ENCODE peak calls at places on chromosomes 7 and 10, in ten cellular contexts. O is substantia nigra; E is anterior cingulate cortex; A is MM.1S; Q is EL; I is tibial artery; G is fibroblast of villous mesenchyme; T is CD4-positive, alpha-beta T cell; J is BE2C; K is neural crest cell. W is an unnamed sample.

GRCh38 chr10:42939237-42939636 is 137.6 kb upstream of the RET start:
- DNase-seq in O (no peak), E (no peak), A (no peak), Q (no peak), I (no peak), G (no peak), T (no peak), J (no peak), K (no peak), W (no peak)

GRCh38 chr7:90212149-90212495 is 582 bp downstream of the STEAP2 start:
- DNase-seq in O (no peak), E (no peak), A (no peak), Q (no peak), I (no peak), G (no peak), T (no peak), J (no peak), K (no peak), W (no peak)

GRCh38 chr10:5551531-5552375 is 27.0 kb downstream of the CALML3 start:
- DNase-seq in O (no peak), E (no peak), A (peak), Q (peak), I (peak), G (no peak), T (no peak), J (no peak), K (no peak), W (no peak)

GRCh38 chr7:101911800-101912705 is 94.6 kb downstream of the CUX1 start:
- DNase-seq in O (no peak), E (no peak), A (no peak), Q (no peak), I (peak), G (peak), T (no peak), J (peak), K (no peak), W (no peak)

GRCh38 chr10:28678687-28679457 is 1.6 kb downstream of the BAMBI start:
- DNase-seq in O (no peak), E (no peak), A (no peak), Q (peak), I (no peak), G (peak), T (no peak), J (peak), K (no peak), W (no peak)

GRCh38 chr7:82740246-82740848 is 296.8 kb upstream of the CACNA2D1 start:
- DNase-seq in O (no peak), E (no peak), A (peak), Q (peak), I (no peak), G (peak), T (no peak), J (peak), K (peak), W (no peak)

GRCh38 chr10:117431160-117431559 is 55.9 kb upstream of the PDZD8 start:
- DNase-seq in O (no peak), E (peak), A (no peak), Q (peak), I (no peak), G (peak), T (no peak), J (no peak), K (no peak), W (peak)

GRCh38 chr10:22894714-22895113 is 33.1 kb upstream of the ARMC3 start:
- DNase-seq in O (no peak), E (no peak), A (no peak), Q (peak), I (peak), G (peak), T (no peak), J (peak), K (no peak), W (no peak)

GRCh38 chr7:55520426-55521140 is 51.7 kb downstream of the VOPP1 start:
- DNase-seq in O (no peak), E (no peak), A (no peak), Q (no peak), I (no peak), G (no peak), T (no peak), J (no peak), K (no peak), W (no peak)

W was measured in occipital lobe.